ENCODE peak calls at places on chromosomes 5 and 9, in seven cellular contexts. R, Y, L, T, E, Q and I are unnamed samples. For H3K4me1, the result is how much of the 10 kb centered on the place peaks cover.

GRCh38 chr9:133580971-133581370 is 28.2 kb downstream of the FAM163B start:
- DNase-seq in R (no peak), Y (no peak), L (no peak), T (no peak), E (no peak), Q (no peak), I (no peak)

GRCh38 chr9:89312154-89312616 is 1.2 kb downstream of the CKS2 start:
- DNase-seq in R (no peak), Y (no peak), L (no peak), T (peak), E (no peak), Q (no peak), I (no peak)

GRCh38 chr9:117777823-117778222 is 73.6 kb downstream of the TLR4 start:
- DNase-seq in R (no peak), Y (no peak), L (no peak), T (peak), E (no peak), Q (no peak), I (no peak)

GRCh38 chr5:4553968-4554367 is 586.2 kb upstream of the ADAMTS16 start:
- DNase-seq in R (no peak), Y (no peak), L (no peak), T (no peak), E (no peak), Q (no peak), I (no peak)

GRCh38 chr9:27836661-27837401 is 263.6 kb upstream of the C9orf72 start:
- DNase-seq in R (no peak), Y (no peak), L (no peak), T (no peak), E (no peak), Q (no peak), I (no peak)

GRCh38 chr9:78363221-78363620 is 66.3 kb downstream of the PSAT1 start:
- DNase-seq in R (no peak), Y (no peak), L (no peak), T (peak), E (no peak), Q (no peak), I (no peak)

GRCh38 chr5:39943811-39944210 is 519.0 kb upstream of the DAB2 start:
- DNase-seq in R (no peak), Y (no peak), L (no peak), T (no peak), E (no peak), Q (no peak), I (no peak)

GRCh38 chr5:34957857-34958690 is 28.7 kb downstream of the DNAJC21 start:
- DNase-seq in R (no peak), Y (no peak), L (no peak), T (peak), E (no peak), Q (no peak), I (peak)

GRCh38 chr9:114385412-114386181 is 2.2 kb downstream of the AKNA start:
- DNase-seq in R (peak), Y (peak), L (peak), T (peak), E (peak), Q (peak), I (peak)

GRCh38 chr5:1292846-1293415 is 1.9 kb downstream of the TERT start:
- DNase-seq in R (no peak), Y (peak), L (no peak), T (no peak), E (no peak), Q (no peak), I (no peak)

GRCh38 chr5:42991477-42992034 is 48.6 kb downstream of the ANXA2R start:
- DNase-seq in R (no peak), Y (peak), L (no peak), T (no peak), E (no peak), Q (no peak), I (no peak)

GRCh38 chr9:87148391-87149237 is 201.3 kb upstream of the GAS1 start:
- DNase-seq in R (peak), Y (no peak), L (no peak), T (peak), E (peak), Q (no peak), I (no peak)

GRCh38 chr9:135100241-135101067 is 13.0 kb downstream of the OLFM1 start:
- DNase-seq in R (no peak), Y (no peak), L (no peak), T (no peak), E (no peak), Q (no peak), I (no peak)

GRCh38 chr9:97811534-97812246 is 41.3 kb upstream of the FOXE1 start:
- DNase-seq in R (no peak), Y (no peak), L (no peak), T (no peak), E (no peak), Q (no peak), I (no peak)

GRCh38 chr5:135222771-135223170 is 176.3 kb downstream of the MACROH2A1 start:
- DNase-seq in R (peak), Y (no peak), L (no peak), T (no peak), E (no peak), Q (no peak), I (no peak)

GRCh38 chr9:134066923-134067851 is 639 bp downstream of the BRD3 start:
- DNase-seq in R (peak), Y (peak), L (no peak), T (no peak), E (no peak), Q (peak), I (peak)

GRCh38 chr9:16425572-16425971 is 444.9 kb downstream of the BNC2 start:
- DNase-seq in R (no peak), Y (no peak), L (no peak), T (no peak), E (no peak), Q (no peak), I (no peak)

GRCh38 chr5:32712463-32713395 is 1.6 kb downstream of the NPR3 start:
- DNase-seq in R (no peak), Y (no peak), L (no peak), T (no peak), E (no peak), Q (no peak), I (no peak)

GRCh38 chr5:13708432-13708831 is 236.1 kb downstream of the DNAH5 start:
- DNase-seq in R (no peak), Y (no peak), L (no peak), T (no peak), E (no peak), Q (no peak), I (no peak)

GRCh38 chr9:3962467-3962866 is 337.4 kb downstream of the GLIS3 start:
- DNase-seq in R (no peak), Y (no peak), L (no peak), T (no peak), E (no peak), Q (no peak), I (no peak)

GRCh38 chr5:167356374-167356773 is 935.1 kb upstream of the WWC1 start:
- DNase-seq in R (no peak), Y (no peak), L (no peak), T (no peak), E (no peak), Q (no peak), I (no peak)

GRCh38 chr5:141362719-141363118 is 1.2 kb upstream of the PCDHGA5 start:
- DNase-seq in R (no peak), Y (no peak), L (no peak), T (no peak), E (no peak), Q (no peak), I (no peak)

GRCh38 chr5:178785999-178786398 is 55.5 kb upstream of the ZNF354A start:
- DNase-seq in R (no peak), Y (no peak), L (no peak), T (no peak), E (no peak), Q (no peak), I (no peak)

GRCh38 chr9:129703667-129704355 is 38.4 kb downstream of the PRRX2 start:
- DNase-seq in R (peak), Y (no peak), L (no peak), T (peak), E (peak), Q (no peak), I (no peak)

GRCh38 chr5:76544268-76544926 is 78.8 kb downstream of the F2RL2 start:
- DNase-seq in R (no peak), Y (peak), L (no peak), T (peak), E (no peak), Q (no peak), I (peak)
- H3K4me1 ChIP-seq in R (under half), Y (half or more), L (under half), T (under half), E (under half), Q (half or more), I (half or more)

DNA sequence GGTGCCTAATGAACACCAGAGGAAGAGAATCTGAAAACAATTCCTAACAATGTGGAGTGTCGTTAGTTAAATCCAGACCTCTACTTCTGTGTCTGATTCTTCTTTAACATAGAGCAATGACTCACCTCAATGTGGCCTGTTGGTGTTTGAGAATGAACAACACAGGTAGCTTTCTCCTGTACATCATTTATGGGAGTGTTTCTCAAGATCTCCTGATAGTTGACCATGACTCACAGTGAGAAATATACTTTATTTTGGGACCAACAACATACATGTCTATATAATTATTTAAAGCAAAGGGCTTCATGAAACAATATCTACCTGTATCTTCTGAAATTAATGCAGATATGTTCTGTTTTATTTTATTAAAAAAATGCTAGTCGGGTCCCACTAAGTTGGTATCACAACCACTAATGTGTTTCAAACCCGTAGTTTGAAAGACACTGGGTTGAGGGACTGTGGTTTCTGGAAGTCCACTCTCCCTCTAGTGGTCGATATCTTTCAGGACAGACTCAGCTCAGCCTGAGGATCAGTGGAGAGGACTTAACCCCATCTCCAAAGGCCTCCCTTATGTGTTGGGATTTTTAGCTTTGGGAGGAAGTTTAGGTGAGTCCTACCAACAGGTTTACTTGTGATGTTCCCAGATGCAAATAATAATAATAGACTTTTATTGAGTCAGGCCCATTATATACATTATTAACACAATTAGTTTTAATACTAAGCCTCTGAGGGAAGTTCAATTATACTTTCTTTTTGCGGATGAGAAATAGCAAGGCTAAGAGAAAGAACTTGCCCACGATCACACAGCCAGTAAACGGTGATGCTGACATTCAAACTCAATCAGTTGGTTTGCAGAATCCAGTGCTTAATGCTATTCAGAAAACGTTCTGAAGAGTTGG is 70.0 kb upstream of the KLF9 start:
- DNase-seq in R (no peak), Y (no peak), L (no peak), T (peak), E (no peak), Q (no peak), I (peak)
- H3K4me1 ChIP-seq in R (under half), Y (under half), L (half or more), T (under half), E (half or more), Q (under half), I (under half)

GRCh38 chr9:137516144-137516917 is 33.9 kb downstream of the PNPLA7 start:
- DNase-seq in R (no peak), Y (no peak), L (no peak), T (no peak), E (no peak), Q (no peak), I (no peak)
- H3K4me1 ChIP-seq in R (under half), Y (under half), L (under half), T (under half), E (under half), Q (under half), I (under half)

GRCh38 chr5:147482426-147483196 is 27.3 kb downstream of the DPYSL3 start:
- DNase-seq in R (no peak), Y (no peak), L (no peak), T (no peak), E (no peak), Q (no peak), I (no peak)
- H3K4me1 ChIP-seq in R (under half), Y (under half), L (half or more), T (under half), E (under half), Q (under half), I (under half)